ENCODE peak calls at places on chromosomes 16 and 17, in eight cellular contexts. V is colonic mucosa, S is stomach, T is HuH-7.5, A is left colon, O is left cardiac atrium, I is upper lobe of right lung, E is fibroblast of lung. F is an unnamed sample.
A peak's percentile ranks its signal among the peaks of the same experiment; 100 is the strongest.

GRCh38 chr16:67021321-67021720 is 7.6 kb upstream of the CBFB start:
- DNase-seq in V (no peak), S (peak; percentile 1), T (no peak), A (no peak), O (no peak), I (peak; percentile 19), E (no peak), F (no peak)

GRCh38 chr17:9842057-9842758 is 16.5 kb downstream of the GLP2R start:
- DNase-seq in V (peak; percentile 35), S (peak; percentile 27), T (no peak), A (peak; percentile 13), O (peak; percentile 66), I (no peak), E (peak; percentile 76), F (no peak)

GRCh38 chr16:71572497-71573116 is 4.3 kb downstream of the TAT start:
- DNase-seq in V (no peak), S (no peak), T (no peak), A (no peak), O (no peak), I (no peak), E (no peak), F (no peak)

GRCh38 chr17:75295220-75296158 is 6.3 kb upstream of the SLC25A19 start:
- DNase-seq in V (no peak), S (no peak), T (no peak), A (no peak), O (no peak), I (no peak), E (no peak), F (no peak)

GRCh38 chr17:63698886-63699637 is 863 bp downstream of the LIMD2 start:
- DNase-seq in V (peak; percentile 57), S (peak; percentile 64), T (no peak), A (peak; percentile 73), O (peak; percentile 73), I (peak; percentile 84), E (peak; percentile 47), F (peak; percentile 20)

GRCh38 chr17:4968166-4968915 is 724 bp upstream of the SPAG7 start:
- DNase-seq in V (no peak), S (no peak), T (peak; percentile 61), A (no peak), O (no peak), I (peak; percentile 73), E (no peak), F (no peak)

GRCh38 chr17:63293310-63293709 is 152.8 kb downstream of the CYB561 start:
- DNase-seq in V (no peak), S (no peak), T (no peak), A (no peak), O (no peak), I (no peak), E (peak; percentile 90), F (no peak)

GRCh38 chr16:12617401-12617819 is 186.3 kb downstream of the CPPED1 start:
- DNase-seq in V (no peak), S (no peak), T (no peak), A (no peak), O (no peak), I (no peak), E (no peak), F (no peak)

GRCh38 chr17:17114592-17115225 is 72.5 kb downstream of the MPRIP start:
- DNase-seq in V (no peak), S (no peak), T (no peak), A (no peak), O (no peak), I (no peak), E (peak; percentile 37), F (no peak)

GRCh38 chr17:74101527-74101926 is 102.0 kb upstream of the RPL38 start:
- DNase-seq in V (no peak), S (no peak), T (no peak), A (no peak), O (no peak), I (peak; percentile 29), E (no peak), F (no peak)

GRCh38 chr16:57801856-57802634 is at the start of gene KIFC3:
- DNase-seq in V (peak; percentile 69), S (peak; percentile 83), T (peak; percentile 61), A (peak; percentile 76), O (peak; percentile 93), I (peak; percentile 91), E (peak; percentile 78), F (peak; percentile 84)

GRCh38 chr17:83119987-83120864 is 40.8 kb downstream of the METRNL start:
- DNase-seq in V (no peak), S (no peak), T (no peak), A (no peak), O (no peak), I (no peak), E (no peak), F (no peak)

GRCh38 chr17:4678448-4679026 is 25.4 kb downstream of the PELP1 start:
- DNase-seq in V (no peak), S (no peak), T (no peak), A (no peak), O (no peak), I (no peak), E (peak; percentile 92), F (no peak)

GRCh38 chr16:88759245-88759975 is 25.6 kb downstream of the PIEZO1 start:
- DNase-seq in V (peak; percentile 80), S (peak; percentile 55), T (no peak), A (peak; percentile 87), O (peak; percentile 75), I (peak; percentile 84), E (peak; percentile 28), F (no peak)

GRCh38 chr16:67396159-67396774 is 3.0 kb upstream of the TPPP3 start:
- DNase-seq in V (peak; percentile 96), S (peak; percentile 84), T (peak; percentile 65), A (peak; percentile 91), O (peak; percentile 92), I (peak; percentile 85), E (peak; percentile 70), F (peak; percentile 96)

GRCh38 chr17:1919206-1919605 is 89.4 kb downstream of the RPA1 start:
- DNase-seq in V (no peak), S (no peak), T (no peak), A (no peak), O (no peak), I (no peak), E (no peak), F (no peak)

GRCh38 chr17:58475985-58476384 is 12.2 kb downstream of the HSF5 start:
- DNase-seq in V (no peak), S (no peak), T (no peak), A (no peak), O (no peak), I (no peak), E (no peak), F (no peak)

GRCh38 chr17:57211010-57211411 is 45.3 kb upstream of the MSI2 start:
- DNase-seq in V (no peak), S (no peak), T (no peak), A (no peak), O (no peak), I (no peak), E (peak; percentile 16), F (no peak)

GRCh38 chr17:45123930-45124796 is 8.2 kb downstream of the PLCD3 start:
- DNase-seq in V (peak; percentile 84), S (peak; percentile 65), T (no peak), A (peak; percentile 72), O (peak; percentile 82), I (no peak), E (peak; percentile 94), F (no peak)

GRCh38 chr17:74125160-74125559 is 78.3 kb upstream of the RPL38 start:
- DNase-seq in V (no peak), S (no peak), T (no peak), A (no peak), O (no peak), I (peak; percentile 4), E (no peak), F (no peak)

GRCh38 chr17:32588982-32589381 is 102.2 kb downstream of the CDK5R1 start:
- DNase-seq in V (no peak), S (no peak), T (peak; percentile 35), A (no peak), O (no peak), I (no peak), E (no peak), F (no peak)

GRCh38 chr16:81366316-81366932 is 51.7 kb downstream of the GAN start:
- DNase-seq in V (no peak), S (no peak), T (peak; percentile 33), A (no peak), O (no peak), I (no peak), E (peak; percentile 26), F (peak; percentile 24)

GRCh38 chr17:38883592-38884526 is 14.0 kb downstream of the LASP1 start:
- DNase-seq in V (no peak), S (no peak), T (no peak), A (no peak), O (no peak), I (no peak), E (peak; percentile 57), F (peak; percentile 63)

GRCh38 chr17:35701491-35701890 is 29.9 kb upstream of the RASL10B start:
- DNase-seq in V (no peak), S (no peak), T (no peak), A (no peak), O (no peak), I (no peak), E (no peak), F (no peak)

GRCh38 chr16:50555269-50555875 is 7.2 kb downstream of the NKD1 start:
- DNase-seq in V (no peak), S (no peak), T (no peak), A (no peak), O (no peak), I (no peak), E (no peak), F (no peak)

GRCh38 chr17:63881935-63882601 is at the start of gene GH2:
- DNase-seq in V (peak; percentile 38), S (peak; percentile 55), T (peak; percentile 73), A (peak; percentile 44), O (peak; percentile 42), I (no peak), E (peak; percentile 23), F (peak; percentile 78)

GRCh38 chr16:72092832-72093447 is 480 bp downstream of the TXNL4B start:
- DNase-seq in V (peak; percentile 44), S (no peak), T (no peak), A (peak; percentile 26), O (no peak), I (no peak), E (peak; percentile 79), F (peak; percentile 54)